ENCODE peak calls at places on chromosomes 12 and 14, in seven cellular contexts. One of them, this sample, is unnamed.

GRCh38 chr12:113246478-113247122 is 25.3 kb downstream of the TPCN1 start:
- DNase-seq in testis: no peak
- DNase-seq in GM23248: no peak
- DNase-seq in HTR-8/SVneo: no peak
- DNase-seq in left ventricle myocardium inferior: no peak
- DNase-seq in NCI-H2081: no peak
- DNase-seq in activated CD4-positive, alpha-beta T cell treated with anti-CD3 and anti-CD28 coated beads, Interleukin-2, amount 10 ng/mL, durations not matched to agents 7 days and 5 days: no peak
- DNase-seq in this sample: no peak

GRCh38 chr14:73771848-73772705 is 57.9 kb upstream of the PNMA1 start:
- DNase-seq in GM23248: peak
- DNase-seq in activated CD4-positive, alpha-beta T cell treated with anti-CD3 and anti-CD28 coated beads, Interleukin-2, amount 10 ng/mL, durations not matched to agents 7 days and 5 days: peak
- DNase-seq in left ventricle myocardium inferior: no peak
- DNase-seq in HTR-8/SVneo: no peak
- DNase-seq in testis: peak
- DNase-seq in NCI-H2081: peak
- DNase-seq in this sample: peak

GRCh38 chr14:89912667-89913211 is 41.8 kb downstream of the EFCAB11 start:
- DNase-seq in activated CD4-positive, alpha-beta T cell treated with anti-CD3 and anti-CD28 coated beads, Interleukin-2, amount 10 ng/mL, durations not matched to agents 7 days and 5 days: no peak
- DNase-seq in testis: no peak
- DNase-seq in NCI-H2081: peak
- DNase-seq in HTR-8/SVneo: peak
- DNase-seq in left ventricle myocardium inferior: no peak
- DNase-seq in GM23248: peak
- DNase-seq in this sample: no peak

GRCh38 chr12:19190292-19191031 is 60.9 kb downstream of the PLEKHA5 start:
- DNase-seq in NCI-H2081: no peak
- DNase-seq in left ventricle myocardium inferior: no peak
- DNase-seq in testis: no peak
- DNase-seq in HTR-8/SVneo: no peak
- DNase-seq in activated CD4-positive, alpha-beta T cell treated with anti-CD3 and anti-CD28 coated beads, Interleukin-2, amount 10 ng/mL, durations not matched to agents 7 days and 5 days: no peak
- DNase-seq in GM23248: peak
- DNase-seq in this sample: no peak

GRCh38 chr14:32336702-32337101 is 7.6 kb downstream of the AKAP6 start:
- DNase-seq in testis: no peak
- DNase-seq in left ventricle myocardium inferior: no peak
- DNase-seq in activated CD4-positive, alpha-beta T cell treated with anti-CD3 and anti-CD28 coated beads, Interleukin-2, amount 10 ng/mL, durations not matched to agents 7 days and 5 days: no peak
- DNase-seq in NCI-H2081: no peak
- DNase-seq in HTR-8/SVneo: no peak
- DNase-seq in GM23248: no peak
- DNase-seq in this sample: no peak

GRCh38 chr12:95118138-95118787 is 44.8 kb upstream of the NR2C1 start:
- DNase-seq in activated CD4-positive, alpha-beta T cell treated with anti-CD3 and anti-CD28 coated beads, Interleukin-2, amount 10 ng/mL, durations not matched to agents 7 days and 5 days: no peak
- DNase-seq in left ventricle myocardium inferior: no peak
- DNase-seq in GM23248: peak
- DNase-seq in testis: no peak
- DNase-seq in HTR-8/SVneo: peak
- DNase-seq in NCI-H2081: no peak
- DNase-seq in this sample: no peak

GRCh38 chr12:40063424-40063823 is 42.5 kb downstream of the SLC2A13 start:
- DNase-seq in activated CD4-positive, alpha-beta T cell treated with anti-CD3 and anti-CD28 coated beads, Interleukin-2, amount 10 ng/mL, durations not matched to agents 7 days and 5 days: no peak
- DNase-seq in GM23248: peak
- DNase-seq in HTR-8/SVneo: no peak
- DNase-seq in left ventricle myocardium inferior: no peak
- DNase-seq in NCI-H2081: peak
- DNase-seq in testis: no peak
- DNase-seq in this sample: no peak

GRCh38 chr14:100131181-100131580 is 28.3 kb downstream of the DEGS2 start:
- DNase-seq in left ventricle myocardium inferior: no peak
- DNase-seq in GM23248: no peak
- DNase-seq in activated CD4-positive, alpha-beta T cell treated with anti-CD3 and anti-CD28 coated beads, Interleukin-2, amount 10 ng/mL, durations not matched to agents 7 days and 5 days: no peak
- DNase-seq in HTR-8/SVneo: no peak
- DNase-seq in NCI-H2081: no peak
- DNase-seq in testis: no peak
- DNase-seq in this sample: no peak

GRCh38 chr14:59771577-59771976 is 99.0 kb downstream of the RTN1 start:
- DNase-seq in NCI-H2081: peak
- DNase-seq in HTR-8/SVneo: no peak
- DNase-seq in testis: no peak
- DNase-seq in left ventricle myocardium inferior: no peak
- DNase-seq in activated CD4-positive, alpha-beta T cell treated with anti-CD3 and anti-CD28 coated beads, Interleukin-2, amount 10 ng/mL, durations not matched to agents 7 days and 5 days: no peak
- DNase-seq in GM23248: peak
- DNase-seq in this sample: peak